ENCODE peak calls at places on chromosomes 4 and X, in nine cellular contexts. One of them, this sample, is unnamed.
A peak's percentile ranks its signal among the peaks of the same experiment; 100 is the strongest.

GRCh38 chr4:154277164-154277563 is 214.4 kb downstream of the DCHS2 start:
- DNase-seq in heart left ventricle: no peak
- DNase-seq in thoracic aorta: no peak
- DNase-seq in GM23248: no peak
- DNase-seq in gastrocnemius medialis: no peak
- DNase-seq in colonic mucosa: no peak
- DNase-seq in right lobe of liver: no peak
- DNase-seq in cardiac muscle cell: no peak
- DNase-seq in lower lobe of right lung: no peak
- DNase-seq in this sample: no peak

GRCh38 chrX:115560211-115560977 is 580 bp upstream of the PLS3 start:
- DNase-seq in GM23248: no peak
- DNase-seq in cardiac muscle cell: peak; percentile 66
- DNase-seq in colonic mucosa: peak; percentile 24
- DNase-seq in right lobe of liver: no peak
- DNase-seq in thoracic aorta: no peak
- DNase-seq in lower lobe of right lung: no peak
- DNase-seq in gastrocnemius medialis: no peak
- DNase-seq in heart left ventricle: no peak
- DNase-seq in this sample: no peak

GRCh38 chrX:77564824-77565223 is 117.6 kb downstream of the FGF16 start:
- DNase-seq in lower lobe of right lung: no peak
- DNase-seq in colonic mucosa: no peak
- DNase-seq in thoracic aorta: no peak
- DNase-seq in gastrocnemius medialis: no peak
- DNase-seq in GM23248: peak; percentile 1
- DNase-seq in right lobe of liver: no peak
- DNase-seq in cardiac muscle cell: no peak
- DNase-seq in heart left ventricle: no peak
- DNase-seq in this sample: no peak

GRCh38 chr4:184420881-184421416 is 53.4 kb downstream of the IRF2 start:
- DNase-seq in gastrocnemius medialis: no peak
- DNase-seq in lower lobe of right lung: no peak
- DNase-seq in colonic mucosa: no peak
- DNase-seq in GM23248: no peak
- DNase-seq in heart left ventricle: no peak
- DNase-seq in thoracic aorta: no peak
- DNase-seq in cardiac muscle cell: no peak
- DNase-seq in right lobe of liver: no peak
- DNase-seq in this sample: no peak

GRCh38 chr4:83629945-83630684 is 94.2 kb downstream of the GPAT3 start:
- DNase-seq in heart left ventricle: peak; percentile 40
- DNase-seq in gastrocnemius medialis: no peak
- DNase-seq in colonic mucosa: peak; percentile 88
- DNase-seq in right lobe of liver: no peak
- DNase-seq in GM23248: peak; percentile 60
- DNase-seq in thoracic aorta: no peak
- DNase-seq in lower lobe of right lung: peak; percentile 55
- DNase-seq in cardiac muscle cell: peak; percentile 82
- DNase-seq in this sample: no peak

GRCh38 chrX:55210931-55211677 is 9.0 kb upstream of the PAGE5 start:
- DNase-seq in gastrocnemius medialis: no peak
- DNase-seq in cardiac muscle cell: no peak
- DNase-seq in colonic mucosa: no peak
- DNase-seq in right lobe of liver: no peak
- DNase-seq in thoracic aorta: no peak
- DNase-seq in GM23248: no peak
- DNase-seq in lower lobe of right lung: no peak
- DNase-seq in heart left ventricle: no peak
- DNase-seq in this sample: no peak

GRCh38 chr4:98314791-98315565 is 53.8 kb downstream of the RAP1GDS1 start:
- DNase-seq in GM23248: peak; percentile 44
- DNase-seq in thoracic aorta: no peak
- DNase-seq in gastrocnemius medialis: no peak
- DNase-seq in cardiac muscle cell: no peak
- DNase-seq in right lobe of liver: no peak
- DNase-seq in heart left ventricle: no peak
- DNase-seq in colonic mucosa: no peak
- DNase-seq in lower lobe of right lung: no peak
- DNase-seq in this sample: no peak

GRCh38 chrX:23003121-23003520 is 3.4 kb downstream of the DDX53 start:
- DNase-seq in gastrocnemius medialis: no peak
- DNase-seq in lower lobe of right lung: no peak
- DNase-seq in cardiac muscle cell: peak; percentile 25
- DNase-seq in thoracic aorta: no peak
- DNase-seq in colonic mucosa: no peak
- DNase-seq in heart left ventricle: no peak
- DNase-seq in GM23248: peak; percentile 65
- DNase-seq in right lobe of liver: no peak
- DNase-seq in this sample: no peak

GRCh38 chr4:8132400-8132799 is 26.2 kb downstream of the ABLIM2 start:
- DNase-seq in GM23248: no peak
- DNase-seq in thoracic aorta: no peak
- DNase-seq in cardiac muscle cell: no peak
- DNase-seq in right lobe of liver: no peak
- DNase-seq in lower lobe of right lung: no peak
- DNase-seq in colonic mucosa: no peak
- DNase-seq in heart left ventricle: no peak
- DNase-seq in gastrocnemius medialis: no peak
- DNase-seq in this sample: no peak

GRCh38 chr4:8135666-8136065 is 22.9 kb downstream of the ABLIM2 start:
- DNase-seq in lower lobe of right lung: no peak
- DNase-seq in heart left ventricle: peak; percentile 86
- DNase-seq in colonic mucosa: no peak
- DNase-seq in cardiac muscle cell: no peak
- DNase-seq in right lobe of liver: no peak
- DNase-seq in GM23248: no peak
- DNase-seq in thoracic aorta: no peak
- DNase-seq in gastrocnemius medialis: no peak
- DNase-seq in this sample: no peak

GRCh38 chr4:8131826-8132225 is 26.8 kb downstream of the ABLIM2 start:
- DNase-seq in gastrocnemius medialis: no peak
- DNase-seq in lower lobe of right lung: no peak
- DNase-seq in cardiac muscle cell: no peak
- DNase-seq in colonic mucosa: no peak
- DNase-seq in GM23248: no peak
- DNase-seq in heart left ventricle: no peak
- DNase-seq in thoracic aorta: no peak
- DNase-seq in right lobe of liver: no peak
- DNase-seq in this sample: no peak

GRCh38 chr4:8132947-8133705 is 25.5 kb downstream of the ABLIM2 start:
- DNase-seq in thoracic aorta: no peak
- DNase-seq in cardiac muscle cell: peak; percentile 44
- DNase-seq in colonic mucosa: no peak
- DNase-seq in GM23248: no peak
- DNase-seq in lower lobe of right lung: no peak
- DNase-seq in right lobe of liver: no peak
- DNase-seq in gastrocnemius medialis: no peak
- DNase-seq in heart left ventricle: no peak
- DNase-seq in this sample: no peak

DNA sequence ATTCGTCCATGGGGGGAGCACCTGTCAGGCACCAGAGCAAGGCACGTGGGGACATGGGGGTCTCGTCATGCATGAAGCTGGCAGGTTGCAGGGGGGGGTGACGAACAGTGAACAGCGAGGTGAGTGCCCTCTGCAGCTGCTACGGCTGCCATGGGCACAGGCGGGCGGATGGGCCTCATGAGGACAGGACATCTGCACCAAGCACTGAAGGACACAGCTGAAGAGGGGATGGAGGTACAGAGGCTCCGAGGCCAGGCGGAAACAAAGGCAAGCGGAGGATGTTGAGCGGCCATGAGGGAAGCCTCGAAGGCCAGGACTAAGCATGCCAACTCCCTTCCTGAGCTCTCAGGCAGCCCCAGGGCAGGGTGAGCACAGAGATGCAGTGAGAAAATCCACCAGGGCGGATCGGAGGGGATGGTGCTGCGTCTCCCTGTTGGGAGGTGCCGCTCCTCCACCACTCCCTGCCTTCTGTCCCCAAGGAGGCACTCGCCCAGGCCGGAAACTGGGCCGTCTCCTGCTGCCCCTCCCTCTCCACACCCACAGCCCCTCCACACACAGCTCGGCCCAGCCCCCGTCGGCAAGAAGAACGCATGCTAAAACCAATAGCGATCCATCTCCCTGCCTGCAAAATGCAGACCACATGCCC is 24.6 kb downstream of the ABLIM2 start:
- DNase-seq in gastrocnemius medialis: no peak
- DNase-seq in lower lobe of right lung: no peak
- DNase-seq in heart left ventricle: no peak
- DNase-seq in right lobe of liver: no peak
- DNase-seq in colonic mucosa: no peak
- DNase-seq in GM23248: no peak
- DNase-seq in cardiac muscle cell: no peak
- DNase-seq in thoracic aorta: no peak
- DNase-seq in this sample: no peak
- H3K27ac ChIP-seq in gastrocnemius medialis: no peak overlapping the region
- H3K27ac ChIP-seq in lower lobe of right lung: no peak overlapping the region
- H3K27ac ChIP-seq in heart left ventricle: no peak overlapping the region
- H3K27ac ChIP-seq in right lobe of liver: no peak overlapping the region
- H3K27ac ChIP-seq in colonic mucosa: no peak overlapping the region
- H3K27ac ChIP-seq in GM23248: no peak overlapping the region
- H3K27ac ChIP-seq in cardiac muscle cell: no peak overlapping the region
- H3K27ac ChIP-seq in thoracic aorta: no peak overlapping the region
- H3K27ac ChIP-seq in this sample: no peak overlapping the region

GRCh38 chr4:155769092-155769491 is 10.3 kb downstream of the GUCY1B1 start:
- DNase-seq in lower lobe of right lung: no peak
- DNase-seq in thoracic aorta: no peak
- DNase-seq in colonic mucosa: no peak
- DNase-seq in right lobe of liver: no peak
- DNase-seq in GM23248: no peak
- DNase-seq in gastrocnemius medialis: no peak
- DNase-seq in heart left ventricle: no peak
- DNase-seq in cardiac muscle cell: no peak
- DNase-seq in this sample: no peak

GRCh38 chr4:155774033-155774432 is 15.2 kb downstream of the GUCY1B1 start:
- DNase-seq in lower lobe of right lung: no peak
- DNase-seq in cardiac muscle cell: no peak
- DNase-seq in gastrocnemius medialis: no peak
- DNase-seq in right lobe of liver: peak; percentile 55
- DNase-seq in colonic mucosa: no peak
- DNase-seq in thoracic aorta: no peak
- DNase-seq in GM23248: no peak
- DNase-seq in heart left ventricle: peak; percentile 45
- DNase-seq in this sample: no peak

GRCh38 chr4:155773196-155773800 is 14.5 kb downstream of the GUCY1B1 start:
- DNase-seq in GM23248: no peak
- DNase-seq in colonic mucosa: no peak
- DNase-seq in gastrocnemius medialis: no peak
- DNase-seq in lower lobe of right lung: no peak
- DNase-seq in thoracic aorta: no peak
- DNase-seq in right lobe of liver: no peak
- DNase-seq in heart left ventricle: no peak
- DNase-seq in cardiac muscle cell: no peak
- DNase-seq in this sample: no peak

GRCh38 chr4:155768370-155768769 is 9.5 kb downstream of the GUCY1B1 start:
- DNase-seq in cardiac muscle cell: no peak
- DNase-seq in GM23248: no peak
- DNase-seq in colonic mucosa: no peak
- DNase-seq in thoracic aorta: no peak
- DNase-seq in lower lobe of right lung: no peak
- DNase-seq in right lobe of liver: no peak
- DNase-seq in gastrocnemius medialis: no peak
- DNase-seq in heart left ventricle: no peak
- DNase-seq in this sample: no peak

DNA sequence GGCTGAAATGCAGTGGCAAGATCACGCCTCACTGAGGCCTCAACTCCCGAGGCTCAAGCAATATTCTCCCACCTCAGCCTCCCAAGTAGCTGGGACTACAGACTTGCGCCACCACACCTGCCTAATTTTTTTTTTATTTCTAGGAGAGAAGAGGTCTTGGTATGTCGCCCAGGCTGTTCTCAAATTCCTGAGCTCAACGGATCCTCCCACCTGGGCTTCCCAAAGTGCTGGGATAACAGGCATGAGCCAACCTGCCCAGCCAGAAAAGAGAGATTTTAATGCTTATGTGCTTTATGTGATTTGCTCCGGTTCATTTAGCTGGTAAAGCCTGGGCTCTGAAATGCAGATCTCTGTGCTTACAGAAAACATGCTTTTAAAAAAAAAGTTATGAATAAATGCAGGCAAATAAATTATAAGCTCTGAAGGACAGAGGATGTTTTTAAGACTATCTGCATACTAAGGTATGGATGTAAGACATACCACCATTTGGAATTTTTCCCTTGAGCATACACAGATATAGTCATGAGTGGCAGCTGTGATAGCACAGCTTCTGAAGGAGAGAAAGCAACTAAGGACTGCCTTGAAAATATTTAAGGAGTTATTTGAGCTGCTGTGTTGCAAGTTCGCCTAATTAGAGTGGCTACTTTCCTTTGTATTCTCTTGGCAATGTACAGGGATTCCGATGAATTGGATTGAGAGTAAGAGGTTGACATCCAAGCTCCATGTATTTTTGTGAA is 13.8 kb downstream of the GUCY1B1 start:
- DNase-seq in lower lobe of right lung: no peak
- DNase-seq in GM23248: no peak
- DNase-seq in cardiac muscle cell: no peak
- DNase-seq in gastrocnemius medialis: no peak
- DNase-seq in heart left ventricle: no peak
- DNase-seq in colonic mucosa: no peak
- DNase-seq in thoracic aorta: no peak
- DNase-seq in right lobe of liver: no peak
- DNase-seq in this sample: no peak
- H3K27ac ChIP-seq in lower lobe of right lung: no peak overlapping the region
- H3K27ac ChIP-seq in GM23248: no peak overlapping the region
- H3K27ac ChIP-seq in cardiac muscle cell: peak overlapping the region; percentile 72
- H3K27ac ChIP-seq in gastrocnemius medialis: no peak overlapping the region
- H3K27ac ChIP-seq in heart left ventricle: no peak overlapping the region
- H3K27ac ChIP-seq in colonic mucosa: no peak overlapping the region
- H3K27ac ChIP-seq in thoracic aorta: no peak overlapping the region
- H3K27ac ChIP-seq in right lobe of liver: no peak overlapping the region
- H3K27ac ChIP-seq in this sample: no peak overlapping the region

DNA sequence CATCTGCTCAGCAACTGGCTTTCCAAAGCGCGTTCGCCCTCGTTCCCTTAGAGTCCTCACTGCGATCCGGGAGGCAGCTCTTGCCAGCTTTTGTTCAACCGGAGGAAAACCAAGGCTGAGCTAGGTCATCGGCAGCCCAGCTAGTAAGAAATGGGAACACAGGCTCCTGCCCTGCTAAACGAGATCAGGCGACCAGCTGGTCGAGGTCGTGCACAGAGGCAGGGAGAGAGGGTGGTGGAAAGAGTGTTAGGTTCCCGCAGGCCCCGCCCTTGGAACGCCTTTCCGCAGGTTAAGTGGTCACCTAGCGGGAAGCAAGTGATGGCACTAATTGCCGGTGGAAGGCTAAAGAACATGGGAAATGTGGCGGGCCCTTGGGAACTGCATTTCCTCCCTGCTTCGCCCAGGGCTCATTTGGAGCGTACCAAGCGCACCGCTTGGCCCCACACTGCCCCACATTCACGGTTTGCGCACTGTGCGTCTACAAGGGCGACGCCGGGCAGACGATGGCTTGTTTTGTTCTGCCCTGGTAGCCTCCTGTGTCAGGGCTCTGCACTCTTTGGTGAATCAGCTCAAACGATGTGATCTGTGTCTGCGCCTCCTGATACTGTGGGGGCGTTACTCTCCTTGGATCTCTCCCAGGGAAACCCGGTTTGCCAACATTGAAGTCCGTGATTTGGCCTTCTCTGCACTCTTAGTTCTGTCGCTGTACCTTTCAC is 7.2 kb upstream of the PRDM8 start:
- DNase-seq in heart left ventricle: no peak
- DNase-seq in gastrocnemius medialis: no peak
- DNase-seq in right lobe of liver: no peak
- DNase-seq in GM23248: peak; percentile 25
- DNase-seq in colonic mucosa: no peak
- DNase-seq in thoracic aorta: no peak
- DNase-seq in lower lobe of right lung: no peak
- DNase-seq in cardiac muscle cell: peak; percentile 46
- DNase-seq in this sample: no peak
- H3K27ac ChIP-seq in heart left ventricle: no peak overlapping the region
- H3K27ac ChIP-seq in gastrocnemius medialis: no peak overlapping the region
- H3K27ac ChIP-seq in right lobe of liver: no peak overlapping the region
- H3K27ac ChIP-seq in GM23248: no peak overlapping the region
- H3K27ac ChIP-seq in colonic mucosa: no peak overlapping the region
- H3K27ac ChIP-seq in thoracic aorta: no peak overlapping the region
- H3K27ac ChIP-seq in lower lobe of right lung: no peak overlapping the region
- H3K27ac ChIP-seq in cardiac muscle cell: no peak overlapping the region
- H3K27ac ChIP-seq in this sample: peak overlapping the region; percentile 5

GRCh38 chr4:137541866-137542648 is 9.8 kb upstream of the PCDH18 start:
- DNase-seq in gastrocnemius medialis: no peak
- DNase-seq in colonic mucosa: no peak
- DNase-seq in cardiac muscle cell: no peak
- DNase-seq in lower lobe of right lung: no peak
- DNase-seq in heart left ventricle: no peak
- DNase-seq in thoracic aorta: no peak
- DNase-seq in GM23248: peak; percentile 46
- DNase-seq in right lobe of liver: no peak
- DNase-seq in this sample: no peak
- H3K27ac ChIP-seq in gastrocnemius medialis: peak overlapping the region; percentile 28
- H3K27ac ChIP-seq in colonic mucosa: peak overlapping the region; percentile 3
- H3K27ac ChIP-seq in cardiac muscle cell: no peak overlapping the region
- H3K27ac ChIP-seq in lower lobe of right lung: peak overlapping the region; percentile 33
- H3K27ac ChIP-seq in heart left ventricle: no peak overlapping the region
- H3K27ac ChIP-seq in thoracic aorta: no peak overlapping the region
- H3K27ac ChIP-seq in GM23248: peak overlapping the region; percentile 29
- H3K27ac ChIP-seq in right lobe of liver: no peak overlapping the region
- H3K27ac ChIP-seq in this sample: no peak overlapping the region

This sample was measured in caudate nucleus.